ENCODE peak calls at places on chromosomes 1 and 21, in five cellular contexts. Q is HepG2, A is A549, D is HCT116, L is IMR-90. Y is an unnamed sample.

GRCh38 chr1:23478896-23479790 is 4.8 kb downstream of the ASAP3 start:
- DNase-seq in Q (peak), A (no peak), D (no peak), L (peak), Y (no peak)

GRCh38 chr1:30912913-30913652 is 4.5 kb upstream of the SDC3 start:
- DNase-seq in Q (no peak), A (no peak), D (no peak), L (no peak), Y (peak)

GRCh38 chr1:212132040-212132439 is 96.5 kb downstream of the DTL start:
- DNase-seq in Q (no peak), A (no peak), D (no peak), L (peak), Y (no peak)

GRCh38 chr1:240475832-240476231 is 136.1 kb downstream of the GREM2 start:
- DNase-seq in Q (no peak), A (no peak), D (no peak), L (no peak), Y (no peak)

GRCh38 chr21:15009964-15010363 is 54.8 kb downstream of the NRIP1 start:
- DNase-seq in Q (no peak), A (no peak), D (no peak), L (peak), Y (no peak)

GRCh38 chr1:48203287-48203900 is 19.1 kb upstream of the SLC5A9 start:
- DNase-seq in Q (peak), A (peak), D (peak), L (peak), Y (peak)

GRCh38 chr1:246117066-246117791 is 389.9 kb downstream of the SMYD3 start:
- DNase-seq in Q (peak), A (peak), D (no peak), L (peak), Y (peak)

GRCh38 chr21:41207401-41208388 is 39.7 kb downstream of the BACE2 start:
- DNase-seq in Q (peak), A (no peak), D (no peak), L (peak), Y (no peak)

GRCh38 chr21:36860736-36861594 is 105.5 kb downstream of the HLCS start:
- DNase-seq in Q (peak), A (no peak), D (no peak), L (peak), Y (no peak)

GRCh38 chr1:113216664-113217063 is 143.7 kb downstream of the LRIG2 start:
- DNase-seq in Q (no peak), A (no peak), D (no peak), L (no peak), Y (no peak)

DNA sequence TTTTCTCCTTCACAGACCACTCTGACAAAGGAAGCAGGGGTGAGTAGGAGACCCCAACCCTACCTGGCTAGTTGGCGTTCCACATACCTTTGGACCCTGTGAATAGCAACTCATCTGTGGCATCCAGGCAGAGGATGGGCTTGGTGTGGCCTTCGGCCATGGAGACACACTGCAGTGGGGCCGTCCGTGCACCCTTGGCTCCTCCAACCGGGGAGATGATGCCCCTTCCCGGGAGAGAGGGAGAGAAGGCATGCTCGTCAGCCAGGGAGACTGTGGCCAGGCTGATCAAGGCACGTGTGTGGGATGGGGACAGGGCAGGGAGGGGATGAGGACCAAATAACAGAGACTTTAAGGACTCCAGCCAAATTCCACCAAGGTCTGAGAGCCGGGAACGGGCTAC is 42.6 kb downstream of the KIF21B start:
- DNase-seq in Q (no peak), A (no peak), D (no peak), L (no peak), Y (no peak)
- TF ChIP-seq RAD21 in Q (no peak), A (no peak), D (no peak), L (no peak), Y (no peak)

DNA sequence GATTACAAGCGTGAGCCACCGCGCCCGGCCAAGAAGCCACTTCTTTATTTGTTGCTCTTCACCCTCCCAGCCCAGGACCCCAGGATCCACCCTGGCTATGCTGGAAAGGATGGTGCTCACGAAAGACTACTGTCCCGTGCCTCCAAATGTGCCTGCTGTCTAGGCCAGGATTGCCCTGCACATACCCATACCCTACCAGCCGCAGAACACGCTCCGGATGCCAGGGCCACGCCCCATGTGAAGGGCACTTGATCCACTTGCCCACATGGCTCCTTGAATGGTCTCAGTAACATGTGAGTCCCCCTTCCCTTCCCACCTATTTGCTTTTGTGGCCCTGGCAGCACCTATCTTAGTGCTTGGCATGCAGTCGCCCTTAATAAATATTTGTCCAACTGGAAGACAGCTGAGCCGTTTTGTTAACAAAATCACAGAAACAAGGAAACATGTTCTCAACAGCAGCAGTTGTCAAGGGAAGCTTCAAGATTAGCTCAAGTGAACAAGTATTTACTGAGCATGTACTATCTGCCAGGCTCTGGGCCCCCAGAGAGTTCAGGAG is 13.8 kb upstream of the UBXN10 start:
- DNase-seq in Q (no peak), A (no peak), D (no peak), L (no peak), Y (no peak)
- TF ChIP-seq RAD21 in Q (no peak), A (no peak), D (no peak), L (no peak), Y (no peak)

GRCh38 chr1:229344937-229345684 is 2.3 kb upstream of the CCSAP start:
- DNase-seq in Q (no peak), A (no peak), D (no peak), L (peak), Y (no peak)

GRCh38 chr1:229342305-229342901 is 444 bp downstream of the CCSAP start:
- DNase-seq in Q (peak), A (peak), D (peak), L (peak), Y (peak)

GRCh38 chr1:229341811-229342304 is 989 bp downstream of the CCSAP start:
- DNase-seq in Q (no peak), A (no peak), D (no peak), L (peak), Y (no peak)

GRCh38 chr1:229344139-229344538 is 1.3 kb upstream of the CCSAP start:
- DNase-seq in Q (no peak), A (no peak), D (no peak), L (no peak), Y (no peak)

GRCh38 chr1:229342902-229343587 is at the start of gene CCSAP:
- DNase-seq in Q (peak), A (peak), D (no peak), L (peak), Y (no peak)
- TF ChIP-seq RAD21 in Q (no peak), A (no peak), D (no peak), L (no peak), Y (no peak)

DNA sequence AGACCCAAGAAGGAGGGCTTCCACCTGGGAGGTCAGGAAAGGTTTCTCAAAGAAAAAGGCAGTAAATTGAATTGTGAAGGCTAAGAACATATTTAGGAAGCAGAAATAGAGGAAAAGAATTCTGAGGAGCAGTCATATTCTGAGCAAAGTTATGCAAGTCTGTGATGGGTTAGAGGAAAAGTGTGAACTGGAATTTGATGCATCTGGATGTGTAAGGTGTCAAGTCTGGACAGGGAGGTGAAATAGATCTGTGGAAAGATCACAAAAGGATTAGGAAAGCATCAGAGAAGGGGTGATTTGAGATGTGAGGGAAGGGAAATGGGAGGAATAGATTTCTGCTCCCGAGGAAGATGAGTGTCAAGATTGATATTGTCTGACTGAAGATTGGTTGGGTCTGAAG is 18.1 kb upstream of the PRDM2 start:
- DNase-seq in Q (no peak), A (no peak), D (no peak), L (no peak), Y (no peak)
- TF ChIP-seq RAD21 in Q (no peak), A (no peak), D (no peak), L (no peak), Y (no peak)

GRCh38 chr1:154873321-154873950 is 3.4 kb upstream of the KCNN3 start:
- DNase-seq in Q (no peak), A (no peak), D (no peak), L (no peak), Y (no peak)
- TF ChIP-seq RAD21 in Q (no peak), A (no peak), D (no peak), L (no peak), Y (no peak)

GRCh38 chr1:18599704-18600103 is 30.9 kb upstream of the PAX7 start:
- DNase-seq in Q (no peak), A (no peak), D (no peak), L (no peak), Y (no peak)
- TF ChIP-seq RAD21 in Q (no peak), A (no peak), D (no peak), L (no peak), Y (no peak)

GRCh38 chr21:45081636-45082035 is 7.3 kb downstream of the ADARB1 start:
- DNase-seq in Q (no peak), A (no peak), D (no peak), L (no peak), Y (no peak)

GRCh38 chr21:45079351-45079750 is 5.0 kb downstream of the ADARB1 start:
- DNase-seq in Q (no peak), A (no peak), D (no peak), L (no peak), Y (no peak)

GRCh38 chr21:45080232-45080631 is 5.9 kb downstream of the ADARB1 start:
- DNase-seq in Q (no peak), A (no peak), D (no peak), L (no peak), Y (no peak)

GRCh38 chr21:45082715-45083114 is 8.3 kb downstream of the ADARB1 start:
- DNase-seq in Q (no peak), A (no peak), D (no peak), L (no peak), Y (no peak)

DNA sequence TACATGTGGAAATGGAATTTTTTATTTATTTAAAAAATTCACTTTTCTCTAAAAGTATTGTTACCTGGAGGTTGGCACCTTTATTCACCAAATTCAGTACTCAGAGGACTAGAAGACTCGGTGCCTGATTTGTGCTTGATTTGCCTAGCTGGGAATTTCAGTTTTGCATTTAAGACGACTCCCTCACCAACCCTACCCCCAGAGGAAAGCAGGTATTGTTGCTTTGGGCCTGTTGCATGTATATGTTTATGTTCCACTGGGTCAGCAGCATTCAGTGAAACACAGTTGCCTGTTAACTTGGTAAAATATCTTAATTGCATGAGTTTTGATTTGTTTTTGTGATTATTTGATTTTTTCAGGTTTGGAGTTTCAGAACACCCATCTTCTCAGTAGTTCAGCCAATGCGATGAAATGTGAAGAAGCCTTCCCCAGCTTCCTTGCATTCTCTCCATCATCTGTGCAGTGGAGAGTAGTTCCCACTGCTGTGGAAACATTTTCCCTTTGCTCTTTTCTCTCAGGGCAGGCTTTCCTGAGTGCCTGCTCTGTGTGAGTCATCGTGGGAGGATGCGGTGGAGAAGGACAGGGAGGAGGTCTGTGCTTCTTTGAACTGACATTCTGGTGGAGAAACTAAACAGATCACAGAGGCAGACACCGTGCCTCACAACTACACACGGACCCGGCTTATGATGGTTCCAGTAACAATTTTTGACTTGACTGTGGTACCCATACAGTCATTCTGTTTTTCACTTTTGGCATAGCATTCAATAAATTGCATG is 6.4 kb downstream of the ADARB1 start:
- DNase-seq in Q (no peak), A (no peak), D (no peak), L (peak), Y (no peak)
- TF ChIP-seq RAD21 in Q (no peak), A (no peak), D (no peak), L (no peak), Y (no peak)

GRCh38 chr1:233480198-233480597 is 133.7 kb upstream of the KCNK1 start:
- DNase-seq in Q (no peak), A (no peak), D (no peak), L (no peak), Y (no peak)
- TF ChIP-seq RAD21 in Q (no peak), A (no peak), D (no peak), L (no peak), Y (no peak)

DNA sequence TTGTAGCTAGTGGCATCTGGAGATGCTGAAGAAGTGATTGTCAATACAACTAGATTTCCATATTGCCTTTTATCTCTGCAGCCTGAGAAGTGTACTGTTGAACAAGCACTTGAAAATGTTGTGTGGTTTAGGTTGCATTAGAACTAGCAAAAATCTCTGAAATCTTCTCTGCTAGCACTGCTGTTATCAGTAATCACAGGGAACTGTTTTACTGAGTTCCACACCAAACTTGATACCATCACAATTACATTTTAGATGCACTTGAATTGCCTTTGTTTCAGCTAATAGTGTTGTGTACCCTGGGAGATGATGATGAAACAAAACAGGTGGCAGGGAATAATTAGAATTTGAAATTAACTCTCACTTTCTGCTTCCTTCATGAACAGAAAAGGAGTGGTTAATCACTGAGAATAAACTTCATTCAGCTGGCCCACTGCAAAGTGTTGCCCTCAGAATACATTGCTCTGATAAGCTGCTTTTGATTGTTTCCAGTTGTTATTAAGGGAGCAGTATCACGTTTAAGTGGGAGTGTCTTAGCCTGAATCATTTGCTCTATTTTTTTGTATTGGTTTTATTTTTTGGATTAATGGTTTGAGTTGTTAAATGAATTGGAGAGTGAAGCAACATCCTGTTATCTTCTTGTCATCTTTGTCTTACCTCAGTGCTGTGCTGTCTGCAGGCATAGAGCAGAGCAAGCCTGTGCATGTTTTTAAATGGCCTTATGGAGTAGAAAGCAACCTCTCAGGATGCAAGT is 13.0 kb downstream of the FAM20B start:
- DNase-seq in Q (no peak), A (no peak), D (no peak), L (no peak), Y (peak)
- TF ChIP-seq RAD21 in Q (no peak), A (no peak), D (no peak), L (no peak), Y (no peak)

GRCh38 chr1:147169171-147169570 is 3.1 kb downstream of the PRKAB2 start:
- DNase-seq in Q (peak), A (no peak), D (no peak), L (no peak), Y (no peak)
- TF ChIP-seq RAD21 in Q (no peak), A (no peak), D (no peak), L (no peak), Y (no peak)

Y was measured in SK-N-SH.